ENCODE peak calls at places on chromosomes 2 and 18, in four cellular contexts. G is esophagus muscularis mucosa, B is endodermal cell, L is hepatocyte. I is an unnamed sample.

GRCh38 chr2:58667137-58667774 is 426.1 kb upstream of the FANCL start:
- DNase-seq in B (no peak), G (no peak), L (no peak), I (no peak)

GRCh38 chr2:78814331-78814986 is 211.0 kb upstream of the REG3G start:
- DNase-seq in B (no peak), L (no peak), G (no peak), I (no peak)

GRCh38 chr2:191303349-191304005 is 58.3 kb downstream of the MYO1B start:
- DNase-seq in L (peak; percentile 48), G (peak; percentile 4), B (no peak), I (no peak)

GRCh38 chr18:79479114-79479760 is 83.5 kb downstream of the NFATC1 start:
- DNase-seq in G (no peak), B (no peak), L (no peak), I (no peak)

GRCh38 chr2:127670957-127671290 is 4.4 kb downstream of the LIMS2 start:
- DNase-seq in L (no peak), G (no peak), B (no peak), I (no peak)

GRCh38 chr18:14085770-14086458 is 46.3 kb downstream of the ZNF519 start:
- DNase-seq in G (no peak), L (no peak), B (no peak), I (no peak)

GRCh38 chr2:17079262-17079661 is 413.6 kb upstream of the CYRIA start:
- DNase-seq in G (no peak), B (no peak), L (no peak), I (no peak)

GRCh38 chr2:200042102-200042735 is 86.8 kb downstream of the MAIP1 start:
- DNase-seq in G (no peak), L (peak; percentile 35), B (no peak), I (no peak)

GRCh38 chr2:43170733-43171101 is 55.7 kb downstream of the ZFP36L2 start:
- DNase-seq in B (peak; percentile 47), L (no peak), G (no peak), I (no peak)

GRCh38 chr2:67267238-67267637 is 129.9 kb upstream of the ETAA1 start:
- DNase-seq in L (no peak), B (no peak), G (no peak), I (no peak)

GRCh38 chr2:10985901-10986535 is 74.3 kb downstream of the KCNF1 start:
- DNase-seq in G (no peak), L (no peak), B (no peak), I (no peak)

GRCh38 chr2:175824243-175824642 is 177.8 kb downstream of the LNPK start:
- DNase-seq in B (no peak), L (no peak), G (peak; percentile 74), I (no peak)

GRCh38 chr2:12076810-12077209 is 330.4 kb downstream of the LPIN1 start:
- DNase-seq in L (no peak), B (no peak), G (no peak), I (peak; percentile 71)

GRCh38 chr2:40363631-40364030 is 88.3 kb downstream of the SLC8A1 start:
- DNase-seq in G (no peak), B (no peak), L (no peak), I (no peak)

GRCh38 chr2:96139181-96139758 is 968 bp upstream of the ASTL start:
- DNase-seq in L (no peak), B (no peak), G (no peak), I (no peak)

GRCh38 chr18:41887100-41887499 is 67.9 kb upstream of the PIK3C3 start:
- DNase-seq in G (no peak), L (no peak), B (no peak), I (no peak)

GRCh38 chr2:70746076-70746475 is 21.9 kb downstream of the ADD2 start:
- DNase-seq in B (no peak), G (no peak), L (no peak), I (no peak)

GRCh38 chr2:44937688-44938240 is 3.7 kb upstream of the SIX3 start:
- DNase-seq in G (no peak), B (peak; percentile 91), L (no peak), I (no peak)

GRCh38 chr2:17791121-17791902 is 24.9 kb upstream of the MSGN1 start:
- DNase-seq in B (no peak), G (peak; percentile 75), L (peak; percentile 22), I (no peak)

GRCh38 chr18:42074704-42075103 is 119.7 kb downstream of the PIK3C3 start:
- DNase-seq in G (no peak), B (no peak), L (no peak), I (no peak)

GRCh38 chr18:46293699-46294300 is 189.6 kb downstream of the HAUS1 start:
- DNase-seq in L (peak; percentile 47), B (peak; percentile 70), G (no peak), I (no peak)

GRCh38 chr2:209579236-209579749 is 155.4 kb downstream of the MAP2 start:
- DNase-seq in B (peak; percentile 64), L (no peak), G (no peak), I (peak; percentile 81)

GRCh38 chr18:32768646-32769206 is 4.1 kb downstream of the KLHL14 start:
- DNase-seq in L (no peak), B (no peak), G (no peak), I (no peak)

GRCh38 chr18:49778826-49779465 is 34.4 kb downstream of the ACAA2 start:
- DNase-seq in B (peak; percentile 68), L (no peak), G (no peak), I (peak; percentile 63)

GRCh38 chr18:49788327-49788908 is 24.9 kb downstream of the ACAA2 start:
- DNase-seq in G (no peak), B (no peak), L (no peak), I (no peak)

GRCh38 chr18:49786019-49786720 is 27.2 kb downstream of the ACAA2 start:
- DNase-seq in B (no peak), G (no peak), L (no peak), I (no peak)

DNA sequence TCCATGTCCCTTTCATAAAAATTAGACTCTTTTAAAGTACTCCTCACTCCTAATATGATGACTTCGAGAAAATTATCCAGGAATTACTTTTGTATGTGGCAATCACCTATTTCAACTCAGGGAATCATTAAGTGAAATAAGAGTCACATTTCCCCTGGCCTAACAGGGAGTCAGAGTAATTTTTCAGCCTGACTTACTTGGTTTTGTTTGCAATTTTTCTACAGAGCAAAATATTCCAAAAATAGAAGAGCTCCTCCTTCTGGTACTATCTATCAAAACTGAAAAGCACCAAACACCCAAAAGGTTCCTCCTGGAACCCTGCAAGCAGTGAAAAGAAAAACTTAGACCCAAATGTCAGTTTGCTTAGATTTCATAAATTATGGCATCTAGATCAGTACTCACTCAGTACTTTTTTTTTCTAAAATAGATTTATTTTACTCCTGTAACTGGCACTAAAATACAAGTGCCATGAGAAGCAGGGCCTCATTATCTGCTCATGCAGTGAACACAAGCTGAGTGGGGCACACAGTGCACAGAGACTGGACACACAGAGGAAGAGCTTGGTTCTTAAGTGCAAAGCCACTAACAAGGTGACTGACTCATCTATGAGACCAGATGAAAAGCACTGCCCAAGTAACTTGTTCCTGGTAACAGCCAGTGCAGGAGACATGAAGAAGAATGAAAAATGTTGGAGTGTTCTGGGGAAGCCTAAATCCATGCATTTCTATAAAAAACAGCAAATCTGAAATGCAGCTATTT is 28.7 kb downstream of the ACAA2 start:
- DNase-seq in G (no peak), L (no peak), B (no peak), I (no peak)
- TF ChIP-seq CTCF in G (no peak), L (peak; percentile 29), B (peak; percentile 37), I (peak; percentile 17)

DNA sequence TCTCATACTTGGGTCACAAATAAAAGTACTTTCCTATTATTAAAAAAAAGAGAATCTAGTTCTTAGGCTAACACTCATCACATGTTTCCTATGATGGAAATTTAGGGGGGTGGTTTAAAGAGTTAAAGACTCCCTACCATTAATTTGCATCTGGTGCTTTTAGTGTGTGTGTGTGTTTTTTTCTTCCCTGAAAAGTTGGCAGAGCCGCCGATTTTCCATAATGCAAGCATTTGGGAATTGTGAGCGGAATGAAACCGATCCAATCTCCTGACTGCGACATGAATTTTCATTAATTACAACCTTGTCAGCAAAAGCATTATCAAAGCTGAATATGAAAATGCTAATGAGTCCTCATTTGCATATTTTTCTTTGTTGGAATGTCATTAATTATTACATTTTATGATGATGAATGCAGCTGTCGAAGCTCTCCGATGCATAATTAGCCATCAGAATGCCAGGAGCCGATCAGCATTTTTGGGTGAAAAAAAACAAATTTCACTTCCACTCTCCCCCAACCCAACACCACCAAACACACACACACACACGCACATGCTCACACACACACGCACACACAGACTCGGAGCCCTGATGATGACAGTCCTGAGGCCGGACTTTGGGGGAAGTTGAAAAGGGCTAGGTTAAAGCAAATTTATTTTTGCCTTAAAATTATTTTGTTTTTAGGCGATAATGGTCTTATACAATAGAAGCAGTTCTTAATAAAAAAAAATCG is 165.4 kb downstream of the TCF4 start:
- DNase-seq in L (no peak), G (no peak), B (no peak), I (peak; percentile 27)
- H3K4me3 ChIP-seq in L (no peak overlapping the region), G (peak overlapping the region; percentile 44), B (no peak overlapping the region), I (peak overlapping the region; percentile 52)

DNA sequence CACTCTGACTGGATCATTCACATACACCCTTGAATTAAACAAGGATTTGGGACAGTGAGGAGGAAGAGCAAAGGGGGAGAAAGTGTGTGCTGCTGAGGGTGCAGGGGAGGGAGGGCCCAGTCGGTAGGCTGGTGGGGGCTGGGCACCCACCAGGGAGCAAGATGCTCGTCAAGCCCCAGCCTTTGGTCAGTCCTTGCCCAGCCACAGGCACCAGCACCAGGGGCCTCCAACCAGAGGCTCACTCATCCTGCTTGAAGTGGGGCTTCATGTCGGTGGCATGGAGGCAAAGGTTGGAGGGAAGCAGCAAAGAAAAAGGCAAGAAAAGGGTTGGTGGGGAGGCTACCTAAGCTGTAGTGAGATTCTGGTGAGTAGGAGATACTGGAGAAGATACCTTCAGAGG is 21.9 kb downstream of the CDC42EP3 start:
- DNase-seq in B (no peak), L (no peak), G (no peak), I (no peak)
- H3K4me1 ChIP-seq in B (peaks cover 13% of the 10 kb centered on the region), L (peaks cover 7% of the 10 kb centered on the region), G (peaks cover 99% of the 10 kb centered on the region), I (peaks cover 52% of the 10 kb centered on the region)

GRCh38 chr2:148508878-148509702 is 135.5 kb upstream of the EPC2 start:
- DNase-seq in B (peak; percentile 98), G (peak; percentile 94), L (peak; percentile 90), I (peak; percentile 74)

GRCh38 chr2:148507970-148508369 is 136.6 kb upstream of the EPC2 start:
- DNase-seq in L (no peak), B (peak; percentile 72), G (no peak), I (no peak)

GRCh38 chr2:148511883-148512282 is 132.7 kb upstream of the EPC2 start:
- DNase-seq in L (no peak), G (no peak), B (no peak), I (no peak)

GRCh38 chr2:148513425-148513824 is 131.1 kb upstream of the EPC2 start:
- DNase-seq in B (no peak), L (no peak), G (no peak), I (no peak)

DNA sequence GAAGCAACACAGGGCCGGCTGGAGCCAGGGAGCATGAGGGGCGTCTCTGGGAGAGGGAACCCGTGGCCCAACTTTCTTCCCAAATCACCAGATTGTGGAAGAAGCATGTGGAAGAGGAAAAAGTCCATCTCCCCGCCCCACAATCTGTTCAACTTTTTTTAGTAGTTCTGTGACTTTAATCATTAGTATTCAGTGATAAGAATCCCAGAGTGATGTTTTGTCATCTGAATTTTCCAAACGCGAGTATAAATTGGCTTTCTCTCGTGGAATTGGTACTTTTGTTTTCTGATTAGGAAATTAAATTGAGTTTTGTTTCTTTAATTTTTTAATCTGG is 134.9 kb upstream of the EPC2 start:
- DNase-seq in L (no peak), G (no peak), B (no peak), I (no peak)
- TF ChIP-seq CTCF in L (no peak), G (no peak), B (no peak), I (no peak)

DNA sequence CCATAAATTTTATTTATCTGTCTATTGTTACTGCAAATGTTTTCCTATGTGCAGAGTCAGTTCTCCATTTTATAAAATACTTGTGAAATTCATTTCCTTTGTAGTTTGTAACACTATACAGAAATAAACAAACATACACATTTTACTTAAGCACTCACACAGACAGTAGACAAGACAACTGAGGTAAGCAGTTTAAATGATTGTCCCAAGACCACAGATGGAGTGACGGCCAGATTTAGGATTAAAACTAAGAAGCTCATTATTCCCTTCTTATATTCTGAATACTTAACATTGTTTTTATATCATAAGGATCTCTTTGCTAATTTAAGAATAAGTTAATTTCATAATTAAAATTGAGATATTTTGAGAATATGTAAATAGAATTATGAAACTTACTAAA is 100.9 kb downstream of the BAZ2B start:
- DNase-seq in G (no peak), L (no peak), B (no peak), I (no peak)
- H3K4me3 ChIP-seq in G (peak overlapping the region; percentile 49), L (peak overlapping the region; percentile 12), B (peak overlapping the region; percentile 77), I (no peak overlapping the region)

I was measured in BE2C.